ENCODE peak calls at places on chromosomes 6 and 20, in six cellular contexts. One of them, this sample, is unnamed.

GRCh38 chr6:154485784-154486183 is 24.7 kb downstream of the CNKSR3 start:
- DNase-seq in cardiac muscle cell: no peak
- DNase-seq in GM23338: no peak
- DNase-seq in OCI-LY7: no peak
- DNase-seq in pancreas: no peak
- DNase-seq in coronary artery: no peak
- DNase-seq in this sample: no peak

GRCh38 chr20:43463133-43463863 is 5.6 kb downstream of the SRSF6 start:
- DNase-seq in OCI-LY7: no peak
- DNase-seq in coronary artery: no peak
- DNase-seq in pancreas: no peak
- DNase-seq in GM23338: no peak
- DNase-seq in cardiac muscle cell: no peak
- DNase-seq in this sample: no peak

GRCh38 chr20:31708839-31709534 is 13.7 kb downstream of the BCL2L1 start:
- DNase-seq in coronary artery: no peak
- DNase-seq in pancreas: no peak
- DNase-seq in GM23338: peak; percentile 53
- DNase-seq in OCI-LY7: peak; percentile 96
- DNase-seq in cardiac muscle cell: no peak
- DNase-seq in this sample: no peak

GRCh38 chr6:25369450-25370086 is 90.4 kb downstream of the CARMIL1 start:
- DNase-seq in GM23338: peak; percentile 32
- DNase-seq in cardiac muscle cell: peak; percentile 81
- DNase-seq in OCI-LY7: peak; percentile 59
- DNase-seq in coronary artery: no peak
- DNase-seq in pancreas: peak; percentile 18
- DNase-seq in this sample: no peak

GRCh38 chr20:3371757-3372156 is 35.7 kb downstream of the DNAAF9 start:
- DNase-seq in cardiac muscle cell: no peak
- DNase-seq in pancreas: no peak
- DNase-seq in coronary artery: no peak
- DNase-seq in GM23338: no peak
- DNase-seq in OCI-LY7: no peak
- DNase-seq in this sample: no peak

GRCh38 chr20:62716198-62716940 is 7.7 kb downstream of the NTSR1 start:
- DNase-seq in GM23338: no peak
- DNase-seq in coronary artery: no peak
- DNase-seq in pancreas: no peak
- DNase-seq in cardiac muscle cell: no peak
- DNase-seq in OCI-LY7: no peak
- DNase-seq in this sample: no peak

GRCh38 chr6:40997256-40997957 is 41.6 kb downstream of the UNC5CL start:
- DNase-seq in cardiac muscle cell: peak; percentile 71
- DNase-seq in GM23338: peak; percentile 97
- DNase-seq in OCI-LY7: no peak
- DNase-seq in pancreas: peak; percentile 56
- DNase-seq in coronary artery: no peak
- DNase-seq in this sample: peak; percentile 24

GRCh38 chr20:50750145-50750671 is 18.8 kb downstream of the PARD6B start:
- DNase-seq in pancreas: no peak
- DNase-seq in GM23338: no peak
- DNase-seq in cardiac muscle cell: no peak
- DNase-seq in OCI-LY7: no peak
- DNase-seq in coronary artery: no peak
- DNase-seq in this sample: no peak

GRCh38 chr6:1744543-1744942 is 134.8 kb downstream of the FOXC1 start:
- DNase-seq in coronary artery: no peak
- DNase-seq in OCI-LY7: no peak
- DNase-seq in pancreas: no peak
- DNase-seq in cardiac muscle cell: no peak
- DNase-seq in GM23338: no peak
- DNase-seq in this sample: no peak

GRCh38 chr6:165983112-165984072 is 184.3 kb downstream of the TBXT start:
- DNase-seq in OCI-LY7: no peak
- DNase-seq in cardiac muscle cell: no peak
- DNase-seq in GM23338: no peak
- DNase-seq in pancreas: no peak
- DNase-seq in coronary artery: no peak
- DNase-seq in this sample: no peak

GRCh38 chr20:63177134-63177784 is 38.7 kb downstream of the YTHDF1 start:
- DNase-seq in pancreas: no peak
- DNase-seq in cardiac muscle cell: no peak
- DNase-seq in GM23338: peak; percentile 70
- DNase-seq in OCI-LY7: no peak
- DNase-seq in coronary artery: no peak
- DNase-seq in this sample: no peak

GRCh38 chr6:32402812-32403211 is 4.2 kb downstream of the BTNL2 start:
- DNase-seq in GM23338: peak; percentile 41
- DNase-seq in coronary artery: no peak
- DNase-seq in cardiac muscle cell: no peak
- DNase-seq in OCI-LY7: no peak
- DNase-seq in pancreas: no peak
- DNase-seq in this sample: no peak

GRCh38 chr6:114154812-114155211 is 183.9 kb upstream of the HDAC2 start:
- DNase-seq in GM23338: peak; percentile 48
- DNase-seq in pancreas: no peak
- DNase-seq in cardiac muscle cell: no peak
- DNase-seq in OCI-LY7: no peak
- DNase-seq in coronary artery: no peak
- DNase-seq in this sample: no peak

GRCh38 chr6:158648682-158649131 is 1.1 kb upstream of the SYTL3 start:
- DNase-seq in OCI-LY7: no peak
- DNase-seq in pancreas: no peak
- DNase-seq in coronary artery: no peak
- DNase-seq in GM23338: no peak
- DNase-seq in cardiac muscle cell: peak; percentile 93
- DNase-seq in this sample: peak; percentile 78

GRCh38 chr6:82248233-82248735 is 740 bp upstream of the IBTK start:
- DNase-seq in coronary artery: no peak
- DNase-seq in GM23338: peak; percentile 42
- DNase-seq in OCI-LY7: no peak
- DNase-seq in cardiac muscle cell: peak; percentile 41
- DNase-seq in pancreas: peak; percentile 22
- DNase-seq in this sample: no peak

GRCh38 chr6:83365931-83366330 is 64.9 kb downstream of the ME1 start:
- DNase-seq in GM23338: no peak
- DNase-seq in coronary artery: no peak
- DNase-seq in OCI-LY7: no peak
- DNase-seq in pancreas: no peak
- DNase-seq in cardiac muscle cell: peak; percentile 74
- DNase-seq in this sample: no peak

GRCh38 chr20:266604-267562 is 9.4 kb downstream of the DEFB132 start:
- DNase-seq in cardiac muscle cell: peak; percentile 84
- DNase-seq in coronary artery: peak; percentile 86
- DNase-seq in pancreas: peak; percentile 90
- DNase-seq in OCI-LY7: peak; percentile 83
- DNase-seq in GM23338: peak; percentile 98
- DNase-seq in this sample: peak; percentile 33

GRCh38 chr20:36273414-36274247 is 32.5 kb upstream of the DLGAP4 start:
- DNase-seq in pancreas: no peak
- DNase-seq in GM23338: peak; percentile 44
- DNase-seq in cardiac muscle cell: peak; percentile 28
- DNase-seq in coronary artery: no peak
- DNase-seq in OCI-LY7: peak; percentile 49
- DNase-seq in this sample: no peak

GRCh38 chr6:37713529-37714119 is 15.9 kb upstream of the MDGA1 start:
- DNase-seq in coronary artery: no peak
- DNase-seq in OCI-LY7: no peak
- DNase-seq in GM23338: no peak
- DNase-seq in pancreas: no peak
- DNase-seq in cardiac muscle cell: peak; percentile 83
- DNase-seq in this sample: no peak

GRCh38 chr6:231779-232178 is 60.5 kb upstream of the DUSP22 start:
- DNase-seq in cardiac muscle cell: no peak
- DNase-seq in pancreas: no peak
- DNase-seq in OCI-LY7: no peak
- DNase-seq in coronary artery: no peak
- DNase-seq in GM23338: no peak
- DNase-seq in this sample: no peak

GRCh38 chr6:3916211-3916610 is 67.0 kb downstream of the FAM50B start:
- DNase-seq in GM23338: no peak
- DNase-seq in pancreas: no peak
- DNase-seq in cardiac muscle cell: no peak
- DNase-seq in OCI-LY7: no peak
- DNase-seq in coronary artery: no peak
- DNase-seq in this sample: no peak

GRCh38 chr6:69791065-69791471 is 5.7 kb downstream of the LMBRD1 start:
- DNase-seq in GM23338: peak; percentile 42
- DNase-seq in coronary artery: no peak
- DNase-seq in cardiac muscle cell: no peak
- DNase-seq in OCI-LY7: no peak
- DNase-seq in pancreas: no peak
- DNase-seq in this sample: no peak

GRCh38 chr20:3798405-3798768 is 2.3 kb downstream of the CDC25B start:
- DNase-seq in coronary artery: no peak
- DNase-seq in pancreas: no peak
- DNase-seq in GM23338: no peak
- DNase-seq in cardiac muscle cell: no peak
- DNase-seq in OCI-LY7: no peak
- DNase-seq in this sample: no peak

GRCh38 chr6:109816452-109817374 is 125.6 kb downstream of the FIG4 start:
- DNase-seq in coronary artery: no peak
- DNase-seq in GM23338: no peak
- DNase-seq in OCI-LY7: no peak
- DNase-seq in cardiac muscle cell: no peak
- DNase-seq in pancreas: no peak
- DNase-seq in this sample: no peak

GRCh38 chr6:17884501-17885039 is 102.9 kb downstream of the KIF13A start:
- DNase-seq in cardiac muscle cell: no peak
- DNase-seq in pancreas: no peak
- DNase-seq in GM23338: no peak
- DNase-seq in coronary artery: no peak
- DNase-seq in OCI-LY7: no peak
- DNase-seq in this sample: no peak

GRCh38 chr6:16841241-16841640 is 80.0 kb upstream of the ATXN1 start:
- DNase-seq in coronary artery: no peak
- DNase-seq in cardiac muscle cell: no peak
- DNase-seq in GM23338: no peak
- DNase-seq in OCI-LY7: no peak
- DNase-seq in pancreas: no peak
- DNase-seq in this sample: no peak

DNA sequence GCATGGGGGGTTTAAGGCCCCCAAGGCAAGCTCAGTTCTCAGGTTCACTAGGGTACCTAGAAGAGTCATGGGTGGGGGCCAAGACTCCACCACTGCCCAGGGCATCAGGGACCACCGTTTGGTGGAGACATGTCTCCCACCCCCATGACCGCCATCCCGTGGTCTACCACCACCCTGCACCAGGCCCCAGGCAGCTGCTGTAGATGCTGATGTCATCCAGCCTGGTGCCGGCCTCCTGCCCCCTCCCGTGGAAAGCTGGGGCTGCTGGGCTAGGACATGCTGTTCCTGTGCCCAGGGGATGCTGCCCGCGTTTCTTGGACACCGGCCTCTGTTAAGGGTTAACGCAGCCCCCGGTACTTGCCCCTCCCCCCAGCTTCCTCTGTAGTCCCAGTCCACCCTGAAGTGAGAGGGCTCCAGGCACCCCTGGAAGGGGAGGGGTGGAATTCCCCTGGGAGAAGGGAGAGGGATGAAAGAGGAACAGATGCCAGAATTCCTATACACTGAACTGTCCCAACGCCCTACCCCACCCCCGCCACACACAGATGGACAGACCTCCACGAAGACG is 587 bp downstream of the IP6K3 start:
- DNase-seq in OCI-LY7: no peak
- DNase-seq in cardiac muscle cell: peak; percentile 65
- DNase-seq in pancreas: peak; percentile 54
- DNase-seq in coronary artery: peak; percentile 88
- DNase-seq in GM23338: peak; percentile 42
- DNase-seq in this sample: no peak
- H3K4me3 ChIP-seq in OCI-LY7: no peak overlapping the region
- H3K4me3 ChIP-seq in cardiac muscle cell: peak overlapping the region; percentile 3
- H3K4me3 ChIP-seq in pancreas: no peak overlapping the region
- H3K4me3 ChIP-seq in coronary artery: peak overlapping the region; percentile 68
- H3K4me3 ChIP-seq in GM23338: no peak overlapping the region
- H3K4me3 ChIP-seq in this sample: peak overlapping the region; percentile 38

GRCh38 chr6:162856885-162857284 is 129.1 kb downstream of the PACRG start:
- DNase-seq in pancreas: no peak
- DNase-seq in GM23338: peak; percentile 91
- DNase-seq in OCI-LY7: no peak
- DNase-seq in coronary artery: no peak
- DNase-seq in cardiac muscle cell: peak; percentile 89
- DNase-seq in this sample: peak; percentile 54
- TF ChIP-seq CTCF in pancreas: peak; percentile 37
- TF ChIP-seq CTCF in GM23338: peak; percentile 75
- TF ChIP-seq CTCF in OCI-LY7: peak; percentile 58
- TF ChIP-seq CTCF in coronary artery: no peak
- TF ChIP-seq CTCF in cardiac muscle cell: peak; percentile 68
- TF ChIP-seq CTCF in this sample: peak; percentile 72

DNA sequence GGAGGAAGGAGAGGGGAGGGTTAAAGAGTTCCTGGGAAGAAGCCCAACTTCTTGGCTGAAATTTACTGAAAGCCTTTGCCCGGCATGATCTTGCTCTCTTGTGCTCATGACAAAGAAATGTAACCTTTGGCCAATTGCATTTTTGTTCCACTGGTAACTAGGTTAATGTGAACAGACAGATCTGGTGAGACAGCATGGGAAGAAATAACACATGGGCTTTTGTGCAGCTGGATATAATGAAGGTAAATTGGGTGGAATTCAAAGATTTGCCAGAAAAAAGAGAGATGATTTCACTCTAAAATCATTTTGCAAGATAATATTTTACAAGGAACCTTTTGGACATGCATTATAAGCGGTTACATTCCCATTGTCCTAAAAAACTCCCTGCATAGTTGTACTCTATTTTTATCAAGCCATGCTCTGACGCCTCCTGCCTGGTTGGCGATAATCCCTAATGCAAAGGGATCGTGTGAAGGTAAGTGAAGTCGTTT is 161.1 kb upstream of the AGPAT4 start:
- DNase-seq in pancreas: no peak
- DNase-seq in coronary artery: no peak
- DNase-seq in GM23338: no peak
- DNase-seq in cardiac muscle cell: peak; percentile 96
- DNase-seq in OCI-LY7: no peak
- DNase-seq in this sample: peak; percentile 93
- H3K27ac ChIP-seq in pancreas: peak overlapping the region; percentile 80
- H3K27ac ChIP-seq in coronary artery: no peak overlapping the region
- H3K27ac ChIP-seq in GM23338: no peak overlapping the region
- H3K27ac ChIP-seq in cardiac muscle cell: no peak overlapping the region
- H3K27ac ChIP-seq in OCI-LY7: no peak overlapping the region
- H3K27ac ChIP-seq in this sample: peak overlapping the region; percentile 93

DNA sequence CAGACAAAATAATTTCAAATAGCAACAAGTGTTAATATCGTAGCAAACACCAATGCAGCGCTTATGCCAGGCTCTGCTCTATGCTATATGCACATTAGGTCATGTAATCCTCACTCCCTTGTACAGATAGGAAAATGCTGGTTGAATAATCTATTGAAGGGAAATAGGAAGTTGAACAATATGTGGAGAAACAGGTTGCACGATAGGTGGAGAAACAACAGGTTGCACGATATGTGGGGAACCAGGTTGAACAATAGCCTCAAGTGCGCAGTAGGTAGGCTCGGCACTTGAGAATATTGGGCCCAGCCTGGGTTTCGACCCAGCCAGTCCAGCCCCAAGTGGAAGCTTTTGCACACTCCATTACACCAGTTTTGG is 91.1 kb upstream of the SIRPA start:
- DNase-seq in pancreas: no peak
- DNase-seq in GM23338: no peak
- DNase-seq in cardiac muscle cell: no peak
- DNase-seq in OCI-LY7: no peak
- DNase-seq in coronary artery: peak; percentile 31
- DNase-seq in this sample: no peak
- H3K4me3 ChIP-seq in pancreas: peak overlapping the region; percentile 56
- H3K4me3 ChIP-seq in GM23338: peak overlapping the region; percentile 63
- H3K4me3 ChIP-seq in cardiac muscle cell: no peak overlapping the region
- H3K4me3 ChIP-seq in OCI-LY7: no peak overlapping the region
- H3K4me3 ChIP-seq in coronary artery: no peak overlapping the region
- H3K4me3 ChIP-seq in this sample: peak overlapping the region; percentile 58

GRCh38 chr6:135567375-135568083 is 70.0 kb upstream of the AHI1 start:
- DNase-seq in GM23338: no peak
- DNase-seq in coronary artery: no peak
- DNase-seq in cardiac muscle cell: no peak
- DNase-seq in OCI-LY7: no peak
- DNase-seq in pancreas: no peak
- DNase-seq in this sample: no peak
- TF ChIP-seq CTCF in GM23338: no peak
- TF ChIP-seq CTCF in coronary artery: no peak
- TF ChIP-seq CTCF in cardiac muscle cell: no peak
- TF ChIP-seq CTCF in OCI-LY7: no peak
- TF ChIP-seq CTCF in pancreas: no peak
- TF ChIP-seq CTCF in this sample: no peak